ENCODE peak calls at places on chromosomes 16 and 17, in seven cellular contexts. Y is activated T-helper 9 cell treated with anti-CD3 and anti-CD28 coated beads, Interleukin-2, amount 50 U/mL, for 16 hours; V is B cell; C is NCI-H2171; X is A172; A is PC-9; N is stimulated activated CD8-positive, alpha-beta memory T cell treated with anti-CD3 and anti-CD28 coated beads, Interleukin-4, amount 100 ng/mL, for 1 hour. O is an unnamed sample.
A peak's percentile ranks its signal among the peaks of the same experiment; 100 is the strongest.

GRCh38 chr17:32241521-32242094 is 24.0 kb upstream of the RHBDL3 start:
- DNase-seq in Y (no peak), V (no peak), C (no peak), X (no peak), A (no peak), N (no peak), O (no peak)

GRCh38 chr17:62178579-62178978 is 113.5 kb upstream of the MED13 start:
- DNase-seq in Y (no peak), V (no peak), C (no peak), X (peak; percentile 78), A (no peak), N (no peak), O (no peak)

GRCh38 chr17:51353296-51353695 is 93.0 kb downstream of the UTP18 start:
- DNase-seq in Y (no peak), V (no peak), C (no peak), X (no peak), A (no peak), N (no peak), O (no peak)

GRCh38 chr16:50526796-50527195 is 21.4 kb upstream of the NKD1 start:
- DNase-seq in Y (no peak), V (no peak), C (no peak), X (no peak), A (no peak), N (no peak), O (no peak)

GRCh38 chr17:80441133-80441578 is 26.2 kb downstream of the ENDOV start:
- DNase-seq in Y (peak; percentile 17), V (peak; percentile 79), C (no peak), X (peak; percentile 16), A (peak; percentile 35), N (no peak), O (peak; percentile 67)

GRCh38 chr17:2067048-2067452 is 12.1 kb downstream of the HIC1 start:
- DNase-seq in Y (no peak), V (no peak), C (no peak), X (no peak), A (no peak), N (no peak), O (no peak)

GRCh38 chr17:8121531-8122390 is 2.1 kb downstream of the HES7 start:
- DNase-seq in Y (no peak), V (peak; percentile 73), C (peak; percentile 42), X (peak; percentile 53), A (peak; percentile 89), N (no peak), O (no peak)

GRCh38 chr16:84717484-84717883 is 17.7 kb downstream of the USP10 start:
- DNase-seq in Y (no peak), V (no peak), C (no peak), X (no peak), A (no peak), N (no peak), O (no peak)

GRCh38 chr16:78896280-78896679 is 704.3 kb downstream of the MAF start:
- DNase-seq in Y (no peak), V (no peak), C (no peak), X (no peak), A (no peak), N (no peak), O (no peak)

O was measured in COLO829.